ENCODE peak calls at places on chromosomes 6 and 20, in ten cellular contexts. A is ovary, U is A549, Y is K562, J is transverse colon, V is GM12878, H is H1, X is esophagus muscularis mucosa, Q is sigmoid colon, S is stomach. G is an unnamed sample.

GRCh38 chr6:474454-475185 is 83.1 kb downstream of the IRF4 start:
- DNase-seq in S (peak), A (no peak), Y (peak), X (no peak), U (no peak), J (peak), V (peak), H (no peak), Q (no peak), G (no peak)

GRCh38 chr6:125512621-125513020 is 210.9 kb upstream of the HDDC2 start:
- DNase-seq in U (no peak), V (no peak), A (no peak), Y (peak), S (no peak), Q (no peak), H (no peak), X (no peak), J (no peak), G (no peak)

GRCh38 chr6:107305391-107305790 is 154.0 kb downstream of the PDSS2 start:
- DNase-seq in V (no peak), U (no peak), J (no peak), A (no peak), H (no peak), Y (no peak), Q (no peak), S (no peak), X (no peak), G (no peak)

GRCh38 chr20:35826361-35826760 is 54.5 kb downstream of the PHF20 start:
- DNase-seq in S (no peak), U (no peak), J (no peak), H (no peak), X (no peak), V (no peak), Q (no peak), A (no peak), Y (no peak), G (no peak)

GRCh38 chr6:82072771-82073170 is 174.8 kb downstream of the IBTK start:
- DNase-seq in X (no peak), S (no peak), Q (no peak), Y (no peak), J (no peak), A (no peak), V (no peak), H (no peak), U (no peak), G (no peak)

GRCh38 chr6:5180636-5181035 is 80.1 kb downstream of the LYRM4 start:
- DNase-seq in U (no peak), H (no peak), V (no peak), Y (no peak), Q (no peak), A (no peak), S (no peak), X (no peak), J (no peak), G (no peak)

GRCh38 chr6:68778356-68779020 is 143.4 kb downstream of the ADGRB3 start:
- DNase-seq in S (no peak), Y (peak), X (no peak), A (no peak), U (no peak), J (no peak), V (no peak), Q (no peak), H (peak), G (no peak)

GRCh38 chr20:61731363-61732181 is 334.1 kb downstream of the TAF4 start:
- DNase-seq in S (no peak), U (peak), V (no peak), Q (no peak), J (no peak), H (no peak), X (no peak), A (no peak), Y (no peak), G (no peak)

GRCh38 chr6:20564269-20564668 is 30.0 kb downstream of the CDKAL1 start:
- DNase-seq in Y (peak), U (no peak), J (no peak), A (no peak), S (no peak), V (no peak), X (no peak), Q (no peak), H (no peak), G (no peak)

GRCh38 chr6:113594726-113595125 is 262.4 kb upstream of the MARCKS start:
- DNase-seq in A (no peak), H (no peak), S (no peak), Y (no peak), J (no peak), U (no peak), V (no peak), Q (no peak), X (no peak), G (no peak)

GRCh38 chr20:33828326-33828834 is 17.2 kb downstream of the CHMP4B start:
- DNase-seq in X (no peak), Y (no peak), S (no peak), J (no peak), V (no peak), U (no peak), A (no peak), H (no peak), Q (no peak), G (no peak)

GRCh38 chr20:34562643-34563042 is 4.1 kb downstream of the MAP1LC3A start:
- DNase-seq in Y (no peak), U (peak), V (no peak), A (no peak), S (no peak), J (no peak), Q (no peak), H (no peak), X (no peak), G (no peak)

GRCh38 chr20:50772418-50773185 is 22.3 kb upstream of the BCAS4 start:
- DNase-seq in H (no peak), A (no peak), V (no peak), X (peak), Q (peak), S (no peak), Y (peak), J (no peak), U (no peak), G (no peak)

GRCh38 chr6:155273438-155273837 is 9.6 kb downstream of the CLDN20 start:
- DNase-seq in Y (peak), J (no peak), S (no peak), Q (no peak), A (no peak), V (no peak), H (no peak), U (no peak), X (no peak), G (no peak)

GRCh38 chr6:43125119-43125518 is 46.0 kb upstream of the SRF start:
- DNase-seq in J (no peak), X (no peak), Q (no peak), Y (no peak), A (peak), H (no peak), S (no peak), V (no peak), U (no peak), G (no peak)

GRCh38 chr6:110226261-110226660 is 46.0 kb downstream of the CDC40 start:
- DNase-seq in J (no peak), Y (no peak), A (no peak), V (no peak), H (no peak), S (no peak), X (no peak), U (no peak), Q (no peak), G (no peak)

GRCh38 chr6:80789912-80790635 is 683.6 kb downstream of the BCKDHB start:
- DNase-seq in A (no peak), V (no peak), S (no peak), J (no peak), H (no peak), Q (no peak), Y (no peak), U (no peak), X (no peak), G (no peak)

GRCh38 chr6:107624541-107624940 is 134.6 kb downstream of the SOBP start:
- DNase-seq in H (no peak), Q (no peak), Y (no peak), X (no peak), U (no peak), S (no peak), A (no peak), J (no peak), V (no peak), G (no peak)

GRCh38 chr6:143694560-143694959 is 16.8 kb downstream of the PHACTR2 start:
- DNase-seq in X (no peak), Y (no peak), A (no peak), J (no peak), V (no peak), H (no peak), Q (no peak), U (no peak), S (no peak), G (no peak)

GRCh38 chr6:148479498-148479897 is 136.9 kb downstream of the SASH1 start:
- DNase-seq in S (no peak), A (no peak), H (no peak), Q (no peak), V (no peak), Y (no peak), U (no peak), J (no peak), X (peak), G (no peak)

GRCh38 chr6:48423640-48424365 is 312.8 kb upstream of the PTCHD4 start:
- DNase-seq in S (no peak), Q (no peak), U (no peak), V (no peak), A (no peak), Y (no peak), H (no peak), J (no peak), X (no peak), G (no peak)

GRCh38 chr6:106512048-106512957 is 117.0 kb downstream of the RTN4IP1 start:
- DNase-seq in X (no peak), A (peak), J (peak), H (no peak), S (peak), Y (peak), Q (peak), V (no peak), U (no peak), G (peak)

GRCh38 chr6:40668203-40668602 is 81.0 kb upstream of the LRFN2 start:
- DNase-seq in Q (no peak), Y (peak), A (no peak), H (no peak), X (no peak), S (no peak), U (no peak), V (no peak), J (no peak), G (no peak)

GRCh38 chr20:41168281-41169183 is 31.2 kb downstream of the PLCG1 start:
- DNase-seq in A (peak), Q (no peak), U (no peak), X (no peak), S (no peak), J (peak), Y (no peak), V (no peak), H (no peak), G (no peak)

GRCh38 chr6:160973856-160974255 is 17.7 kb upstream of the MAP3K4 start:
- DNase-seq in U (no peak), V (no peak), H (no peak), J (no peak), Q (no peak), S (no peak), A (no peak), X (peak), Y (no peak), G (no peak)

GRCh38 chr20:52614036-52614863 is 357.9 kb upstream of the TSHZ2 start:
- DNase-seq in Y (no peak), U (no peak), H (no peak), A (no peak), X (no peak), J (no peak), Q (no peak), V (no peak), S (no peak), G (no peak)

GRCh38 chr6:14177413-14178082 is 60.0 kb downstream of the CD83 start:
- DNase-seq in Q (no peak), S (no peak), Y (no peak), H (no peak), J (no peak), V (no peak), A (no peak), U (no peak), X (no peak), G (no peak)

GRCh38 chr20:5719861-5720401 is 30.3 kb upstream of the SHLD1 start:
- DNase-seq in Q (no peak), Y (peak), S (no peak), A (no peak), H (no peak), V (no peak), J (no peak), U (no peak), X (no peak), G (no peak)

GRCh38 chr6:156660389-156660788 is 116.8 kb upstream of the ARID1B start:
- DNase-seq in X (no peak), V (no peak), H (no peak), S (no peak), Y (no peak), Q (no peak), U (no peak), J (no peak), A (no peak), G (no peak)

GRCh38 chr6:33839399-33840063 is 35.7 kb upstream of the MLN start:
- DNase-seq in S (no peak), A (no peak), U (no peak), V (no peak), J (no peak), Y (peak), H (no peak), X (no peak), Q (no peak), G (no peak)

GRCh38 chr6:64383277-64383676 is 747.7 kb downstream of the PHF3 start:
- DNase-seq in A (no peak), H (no peak), Y (no peak), J (no peak), U (no peak), Q (no peak), S (no peak), V (no peak), X (no peak), G (no peak)

GRCh38 chr20:48471176-48471575 is 356.6 kb downstream of the PREX1 start:
- DNase-seq in J (no peak), X (no peak), A (no peak), U (no peak), S (no peak), Q (no peak), V (no peak), Y (no peak), H (no peak), G (no peak)

GRCh38 chr6:30742316-30743098 is at the start of gene FLOT1:
- DNase-seq in J (peak), U (peak), A (peak), X (peak), Q (peak), S (peak), H (peak), V (peak), Y (peak), G (peak)

GRCh38 chr6:158283304-158284005 is 28.8 kb upstream of the TULP4 start:
- DNase-seq in Q (no peak), A (no peak), J (no peak), Y (no peak), H (peak), S (no peak), V (no peak), X (no peak), U (peak), G (no peak)

GRCh38 chr6:112287836-112288235 is 33.5 kb upstream of the LAMA4 start:
- DNase-seq in H (no peak), X (no peak), A (no peak), S (no peak), U (no peak), J (no peak), Y (no peak), V (no peak), Q (no peak), G (no peak)

DNA sequence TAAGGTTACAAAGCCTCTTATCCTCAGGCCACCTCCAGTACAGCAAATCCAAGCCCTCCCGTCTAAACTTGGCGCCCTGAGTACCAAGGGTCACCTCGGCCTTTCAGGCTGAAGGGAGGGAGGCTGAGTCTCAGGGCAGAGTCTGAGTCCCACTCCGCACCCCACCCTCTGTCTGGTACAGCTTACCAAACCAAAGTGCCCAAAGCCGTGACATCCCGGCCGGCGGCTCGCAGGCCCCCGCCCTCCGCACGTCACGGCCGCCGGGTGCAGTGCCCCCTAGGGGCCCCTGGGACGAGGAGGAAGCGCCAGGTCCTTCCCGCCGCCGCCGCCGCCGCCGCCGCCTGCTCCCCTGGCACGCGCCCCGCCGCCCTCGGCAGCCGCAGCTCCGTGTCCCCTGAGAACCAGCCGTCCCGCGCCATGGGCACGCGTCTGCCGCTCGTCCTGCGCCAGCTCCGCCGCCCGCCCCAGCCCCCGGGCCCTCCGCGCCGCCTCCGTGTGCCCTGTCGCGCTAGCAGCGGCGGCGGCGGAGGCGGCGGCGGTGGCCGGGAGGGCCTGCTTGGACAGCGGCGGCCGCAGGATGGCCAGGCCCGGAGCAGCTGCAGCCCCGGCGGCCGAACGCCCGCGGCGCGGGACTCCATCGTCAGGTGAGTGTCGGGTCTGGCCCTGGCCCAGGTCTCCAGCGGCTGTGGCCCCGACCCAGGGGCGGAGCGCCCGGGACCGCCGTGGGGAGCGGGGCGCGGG is at the start of gene MTHFD1L:
- DNase-seq in Y (peak), S (peak), A (peak), V (no peak), U (peak), X (no peak), H (no peak), J (peak), Q (peak), G (peak)
- TF ChIP-seq POLR2A in Y (no peak), S (no peak), A (peak), V (peak), U (peak), X (no peak), H (no peak), J (no peak), Q (no peak), G (peak)

GRCh38 chr20:17992847-17993508 is 24.2 kb downstream of the MGME1 start:
- DNase-seq in X (no peak), V (no peak), Q (no peak), S (no peak), J (no peak), A (no peak), H (no peak), Y (no peak), U (no peak), G (no peak)
- TF ChIP-seq EP300 in X (no peak), V (no peak), Q (no peak), S (no peak), J (no peak), A (no peak), H (no peak), Y (no peak), U (no peak), G (no peak)

DNA sequence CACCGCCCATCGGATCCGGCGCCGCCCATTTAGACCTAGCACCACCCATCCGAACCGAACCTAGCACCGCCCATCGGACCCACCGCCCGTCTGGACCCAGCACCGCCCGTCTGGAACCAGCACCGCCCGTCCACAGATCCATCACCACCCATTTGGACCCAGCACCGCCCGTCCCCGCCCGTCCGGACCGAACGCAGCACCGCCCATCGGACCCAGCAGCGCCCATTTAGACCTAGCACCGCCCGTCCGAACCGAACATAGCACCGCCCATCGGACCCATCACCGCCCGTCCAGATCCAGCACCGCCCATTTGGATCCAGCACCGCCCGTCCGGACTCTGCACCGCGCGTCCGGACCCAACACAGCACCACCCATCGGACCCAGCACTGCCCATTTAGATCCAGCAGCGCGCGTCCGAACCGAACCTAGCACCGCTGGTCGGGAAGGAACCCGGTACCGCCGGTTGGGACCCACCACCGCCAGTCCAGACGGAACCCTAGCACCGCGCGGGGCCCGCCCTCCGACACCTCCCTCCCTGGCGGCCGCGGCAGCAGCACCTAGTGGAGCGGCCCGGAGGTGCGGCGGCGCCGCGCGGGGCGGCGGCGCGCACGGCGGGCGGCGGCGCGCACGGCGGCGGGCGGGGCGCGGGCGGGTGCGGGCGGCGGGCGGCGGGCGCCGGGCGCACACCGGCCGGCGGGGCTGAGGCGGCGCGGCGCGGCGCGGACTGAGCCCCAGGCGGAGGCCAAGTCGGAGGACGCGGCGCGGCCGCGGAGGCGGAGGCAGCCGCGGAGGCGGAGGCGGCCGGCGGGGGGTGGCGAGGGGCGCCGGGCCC is at the start of gene AFDN:
- DNase-seq in V (no peak), Y (peak), J (peak), U (peak), S (peak), A (peak), Q (peak), H (no peak), X (no peak), G (peak)
- TF ChIP-seq POLR2A in V (peak), Y (no peak), J (peak), U (peak), S (no peak), A (no peak), Q (no peak), H (no peak), X (no peak), G (no peak)

GRCh38 chr6:127824061-127824460 is 76.8 kb downstream of the THEMIS start:
- DNase-seq in Q (no peak), A (no peak), S (no peak), H (no peak), V (no peak), Y (no peak), U (no peak), J (no peak), X (no peak), G (no peak)
- TF ChIP-seq EP300 in Q (no peak), A (no peak), S (no peak), H (no peak), V (no peak), Y (no peak), U (no peak), J (no peak), X (no peak), G (no peak)

GRCh38 chr20:63861981-63862901 is 943 bp downstream of the ABHD16B start:
- DNase-seq in V (no peak), A (peak), Y (no peak), S (no peak), Q (no peak), X (no peak), H (no peak), J (no peak), U (no peak), G (no peak)
- TF ChIP-seq POLR2A in V (no peak), A (no peak), Y (no peak), S (no peak), Q (no peak), X (no peak), H (no peak), J (no peak), U (no peak), G (no peak)